ENCODE peak calls at places on chromosomes 12 and 14, in four cellular contexts. One of them, this sample, is unnamed.

GRCh38 chr12:67447180-67447579 is 178.0 kb downstream of the CAND1 start:
- DNase-seq in HepG2: no peak
- DNase-seq in K562: no peak
- DNase-seq in GM12878: no peak
- DNase-seq in this sample: no peak

GRCh38 chr14:102579696-102580551 is 12.5 kb upstream of the RCOR1 start:
- DNase-seq in HepG2: no peak
- DNase-seq in K562: no peak
- DNase-seq in GM12878: no peak
- DNase-seq in this sample: no peak

GRCh38 chr14:93317200-93317599 is 15.6 kb downstream of the BTBD7 start:
- DNase-seq in HepG2: no peak
- DNase-seq in K562: no peak
- DNase-seq in GM12878: no peak
- DNase-seq in this sample: no peak

GRCh38 chr12:122076743-122077495 is 1.6 kb upstream of the MLXIP start:
- DNase-seq in HepG2: peak; percentile 42
- DNase-seq in K562: no peak
- DNase-seq in GM12878: no peak
- DNase-seq in this sample: no peak

GRCh38 chr12:46948936-46949555 is 123.2 kb upstream of the SLC38A4 start:
- DNase-seq in HepG2: no peak
- DNase-seq in K562: no peak
- DNase-seq in GM12878: no peak
- DNase-seq in this sample: no peak

GRCh38 chr12:109946505-109946904 is 46.4 kb downstream of the TCHP start:
- DNase-seq in HepG2: no peak
- DNase-seq in K562: no peak
- DNase-seq in GM12878: no peak
- DNase-seq in this sample: no peak

GRCh38 chr12:89451876-89452275 is 72.7 kb downstream of the GALNT4 start:
- DNase-seq in HepG2: no peak
- DNase-seq in K562: no peak
- DNase-seq in GM12878: no peak
- DNase-seq in this sample: peak; percentile 30

GRCh38 chr14:30608533-30609006 is 13.5 kb upstream of the SCFD1 start:
- DNase-seq in HepG2: no peak
- DNase-seq in K562: no peak
- DNase-seq in GM12878: no peak
- DNase-seq in this sample: no peak

GRCh38 chr14:91368681-91369416 is 48.8 kb downstream of the CCDC88C start:
- DNase-seq in HepG2: no peak
- DNase-seq in K562: no peak
- DNase-seq in GM12878: no peak
- DNase-seq in this sample: no peak

GRCh38 chr12:91627225-91627624 is 444.6 kb upstream of the DCN start:
- DNase-seq in HepG2: no peak
- DNase-seq in K562: no peak
- DNase-seq in GM12878: no peak
- DNase-seq in this sample: no peak

GRCh38 chr12:91629440-91629839 is 446.8 kb upstream of the DCN start:
- DNase-seq in HepG2: no peak
- DNase-seq in K562: no peak
- DNase-seq in GM12878: no peak
- DNase-seq in this sample: no peak

GRCh38 chr12:91630118-91630517 is 447.5 kb upstream of the DCN start:
- DNase-seq in HepG2: no peak
- DNase-seq in K562: no peak
- DNase-seq in GM12878: no peak
- DNase-seq in this sample: no peak

GRCh38 chr12:91630906-91631305 is 448.3 kb upstream of the DCN start:
- DNase-seq in HepG2: no peak
- DNase-seq in K562: no peak
- DNase-seq in GM12878: no peak
- DNase-seq in this sample: no peak

GRCh38 chr12:91628656-91629055 is 446.0 kb upstream of the DCN start:
- DNase-seq in HepG2: no peak
- DNase-seq in K562: no peak
- DNase-seq in GM12878: no peak
- DNase-seq in this sample: no peak
- TF ChIP-seq BHLHE40 in HepG2: no peak
- TF ChIP-seq BHLHE40 in K562: no peak
- TF ChIP-seq BHLHE40 in GM12878: no peak
- TF ChIP-seq BHLHE40 in this sample: no peak

DNA sequence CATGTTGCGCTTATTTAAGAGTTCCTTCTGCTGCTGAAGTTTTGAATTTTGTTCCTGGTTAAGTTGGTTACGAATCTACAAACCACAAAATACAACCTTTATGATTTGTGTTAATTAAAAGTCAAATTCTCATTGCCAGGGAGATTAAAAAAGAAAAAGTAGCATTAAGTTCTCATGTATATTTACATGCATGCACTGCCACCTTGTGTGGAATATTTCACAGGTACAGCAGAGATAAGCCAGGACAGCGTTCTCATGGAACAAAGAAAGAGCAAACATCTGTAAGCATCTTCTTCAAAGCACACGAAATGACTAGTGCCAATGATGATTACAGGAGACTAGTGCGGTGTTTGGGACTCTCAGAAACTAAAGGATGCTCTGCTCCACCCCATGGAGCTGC is 34.2 kb downstream of the ZFYVE21 start:
- DNase-seq in HepG2: no peak
- DNase-seq in K562: no peak
- DNase-seq in GM12878: no peak
- DNase-seq in this sample: no peak
- TF ChIP-seq FOXM1 in HepG2: no peak
- TF ChIP-seq FOXM1 in K562: no peak
- TF ChIP-seq FOXM1 in GM12878: no peak
- TF ChIP-seq FOXM1 in this sample: no peak

GRCh38 chr12:78866518-78866917 is 1.9 kb downstream of the SYT1 start:
- DNase-seq in HepG2: no peak
- DNase-seq in K562: no peak
- DNase-seq in GM12878: no peak
- DNase-seq in this sample: no peak

GRCh38 chr12:78870539-78870938 is 6.0 kb downstream of the SYT1 start:
- DNase-seq in HepG2: no peak
- DNase-seq in K562: no peak
- DNase-seq in GM12878: no peak
- DNase-seq in this sample: no peak

GRCh38 chr12:78865297-78865955 is 852 bp downstream of the SYT1 start:
- DNase-seq in HepG2: no peak
- DNase-seq in K562: no peak
- DNase-seq in GM12878: no peak
- DNase-seq in this sample: no peak

GRCh38 chr12:78863482-78864427 is 819 bp upstream of the SYT1 start:
- DNase-seq in HepG2: no peak
- DNase-seq in K562: no peak
- DNase-seq in GM12878: no peak
- DNase-seq in this sample: peak; percentile 61

DNA sequence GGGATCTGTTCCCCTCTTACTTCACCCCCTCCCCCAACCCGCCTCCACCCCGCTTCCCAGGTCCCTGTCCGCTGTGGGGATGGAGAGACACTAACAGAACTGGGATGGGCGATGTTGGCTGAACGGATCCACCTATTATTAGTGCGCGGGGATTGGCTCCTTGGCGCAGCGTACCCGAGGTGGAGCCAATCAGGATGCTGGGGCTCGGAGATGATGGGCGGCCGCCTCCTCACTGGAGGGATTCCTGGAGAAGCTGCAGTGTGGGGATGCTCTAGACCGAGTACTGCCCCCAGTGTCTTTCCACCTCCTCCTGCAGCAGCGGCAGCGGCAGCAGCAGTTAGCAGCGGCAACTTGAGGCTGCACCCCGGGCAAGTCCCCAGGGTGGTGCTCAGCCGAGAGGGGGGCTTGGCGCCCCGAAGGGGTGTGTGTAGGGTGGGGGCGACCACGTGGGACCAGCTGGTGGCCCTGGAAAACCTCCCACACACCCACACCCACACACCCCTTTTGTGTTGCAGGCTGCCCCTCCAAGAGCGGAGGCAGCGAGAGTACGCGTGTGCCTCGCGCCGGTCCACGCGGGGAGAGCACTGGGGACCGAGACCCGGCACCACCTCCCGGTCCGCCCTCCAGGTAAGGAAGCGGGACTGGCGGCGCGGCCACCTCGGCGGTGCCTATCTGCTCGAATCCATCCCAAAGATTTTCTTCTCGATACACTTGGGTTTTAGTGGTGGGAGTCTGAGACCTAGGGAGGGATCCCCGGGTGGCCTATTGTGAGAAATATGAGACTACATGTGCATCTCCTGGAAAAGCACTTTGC is at the start of gene SYT1:
- DNase-seq in HepG2: no peak
- DNase-seq in K562: no peak
- DNase-seq in GM12878: no peak
- DNase-seq in this sample: peak; percentile 80
- TF ChIP-seq BHLHE40 in HepG2: no peak
- TF ChIP-seq BHLHE40 in K562: no peak
- TF ChIP-seq BHLHE40 in GM12878: no peak
- TF ChIP-seq BHLHE40 in this sample: no peak

GRCh38 chr14:104432611-104433231 is 146.8 kb upstream of the C14orf180 start:
- DNase-seq in HepG2: no peak
- DNase-seq in K562: no peak
- DNase-seq in GM12878: no peak
- DNase-seq in this sample: no peak
- TF ChIP-seq FOXM1 in HepG2: no peak
- TF ChIP-seq FOXM1 in K562: no peak
- TF ChIP-seq FOXM1 in GM12878: no peak
- TF ChIP-seq FOXM1 in this sample: no peak

GRCh38 chr12:64720884-64721283 is 38.3 kb downstream of the GNS start:
- DNase-seq in HepG2: no peak
- DNase-seq in K562: peak; percentile 54
- DNase-seq in GM12878: no peak
- DNase-seq in this sample: no peak
- TF ChIP-seq BHLHE40 in HepG2: no peak
- TF ChIP-seq BHLHE40 in K562: no peak
- TF ChIP-seq BHLHE40 in GM12878: no peak
- TF ChIP-seq BHLHE40 in this sample: no peak

GRCh38 chr14:105209646-105210045 is 28.5 kb upstream of the NUDT14 start:
- DNase-seq in HepG2: no peak
- DNase-seq in K562: no peak
- DNase-seq in GM12878: no peak
- DNase-seq in this sample: no peak
- TF ChIP-seq FOXM1 in HepG2: no peak
- TF ChIP-seq FOXM1 in K562: no peak
- TF ChIP-seq FOXM1 in GM12878: no peak
- TF ChIP-seq FOXM1 in this sample: no peak

GRCh38 chr14:54839681-54840080 is 62.9 kb downstream of the GCH1 start:
- DNase-seq in HepG2: peak; percentile 89
- DNase-seq in K562: no peak
- DNase-seq in GM12878: no peak
- DNase-seq in this sample: no peak
- TF ChIP-seq BHLHE40 in HepG2: no peak
- TF ChIP-seq BHLHE40 in K562: no peak
- TF ChIP-seq BHLHE40 in GM12878: no peak
- TF ChIP-seq BHLHE40 in this sample: no peak

GRCh38 chr12:132142679-132143327 is 1.3 kb downstream of the DDX51 start:
- DNase-seq in HepG2: no peak
- DNase-seq in K562: no peak
- DNase-seq in GM12878: no peak
- DNase-seq in this sample: no peak

GRCh38 chr12:132141976-132142678 is 2.0 kb downstream of the DDX51 start:
- DNase-seq in HepG2: no peak
- DNase-seq in K562: no peak
- DNase-seq in GM12878: no peak
- DNase-seq in this sample: no peak

GRCh38 chr12:132144115-132145071 is at the start of the genes DDX51 and NOC4L:
- DNase-seq in HepG2: peak; percentile 81
- DNase-seq in K562: peak; percentile 91
- DNase-seq in GM12878: peak; percentile 78
- DNase-seq in this sample: peak; percentile 97

GRCh38 chr12:132145334-132145733 is 1.1 kb downstream of the NOC4L start:
- DNase-seq in HepG2: no peak
- DNase-seq in K562: no peak
- DNase-seq in GM12878: no peak
- DNase-seq in this sample: no peak

DNA sequence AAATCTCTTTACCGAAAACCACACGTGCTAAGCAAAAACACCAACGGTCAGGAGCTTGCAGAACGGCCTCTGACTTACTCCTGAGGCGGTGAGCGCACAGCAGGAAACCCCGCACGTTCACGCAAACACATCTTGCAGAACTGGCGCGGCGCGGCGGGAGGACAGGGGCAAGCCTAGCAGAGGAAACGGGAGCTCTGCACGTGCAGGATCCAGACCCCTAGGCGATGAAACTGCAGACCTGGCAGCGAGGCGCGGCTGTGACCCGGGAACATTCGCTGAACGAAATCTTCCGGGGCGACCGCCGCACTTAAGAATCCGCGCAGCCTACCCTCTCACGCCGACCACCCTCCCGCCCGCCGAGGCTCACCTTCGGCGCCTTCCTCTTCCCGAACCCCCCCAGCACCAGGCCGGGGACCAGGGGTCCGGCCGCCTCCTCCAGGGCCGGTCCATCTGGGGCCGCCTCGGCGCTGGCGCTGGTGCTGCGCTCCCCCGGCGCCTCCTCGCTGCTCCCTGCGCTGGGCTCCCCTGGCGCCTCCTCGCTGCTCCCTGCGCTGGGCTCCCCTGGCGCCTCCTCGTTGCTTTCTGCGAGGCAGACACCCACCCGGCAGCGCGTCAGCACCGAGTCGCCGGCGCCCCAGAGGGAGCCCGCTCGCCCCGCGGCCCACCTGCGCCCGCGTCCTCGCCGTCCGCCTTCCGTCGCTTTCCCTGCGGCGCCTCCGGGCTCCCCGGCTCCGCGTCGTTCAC is 619 bp downstream of the DDX51 start:
- DNase-seq in HepG2: no peak
- DNase-seq in K562: no peak
- DNase-seq in GM12878: no peak
- DNase-seq in this sample: peak; percentile 20
- TF ChIP-seq FOXM1 in HepG2: no peak
- TF ChIP-seq FOXM1 in K562: no peak
- TF ChIP-seq FOXM1 in GM12878: no peak
- TF ChIP-seq FOXM1 in this sample: no peak

GRCh38 chr12:51938744-51939143 is 12.8 kb upstream of the ACVR1B start:
- DNase-seq in HepG2: no peak
- DNase-seq in K562: no peak
- DNase-seq in GM12878: no peak
- DNase-seq in this sample: no peak
- TF ChIP-seq BHLHE40 in HepG2: no peak
- TF ChIP-seq BHLHE40 in K562: no peak
- TF ChIP-seq BHLHE40 in GM12878: no peak
- TF ChIP-seq BHLHE40 in this sample: no peak